ENCODE peak calls at places on chromosomes 5 and 9, in six cellular contexts. R is amniotic stem cell; P is non-pigmented ciliary epithelial cell; N is stimulated activated CD4-positive, alpha-beta T cell treated with anti-CD3 and anti-CD28 coated beads, Interleukin-1b, Interleukin-23, amount 100 ng/mL, for 1 hour; Y is mesothelial cell of epicardium; H is activated CD4-positive, CD25-positive, alpha-beta regulatory T cell. L is an unnamed sample.

GRCh38 chr9:2570615-2571479 is 50.7 kb upstream of the VLDLR start:
- DNase-seq in Y (no peak), R (no peak), H (no peak), N (no peak), P (peak), L (no peak)

GRCh38 chr5:149961186-149961685 is 678 bp downstream of the SLC26A2 start:
- DNase-seq in H (no peak), Y (no peak), N (no peak), R (no peak), P (no peak), L (no peak)

GRCh38 chr9:106143781-106144180 is 449.4 kb downstream of the TMEM38B start:
- DNase-seq in N (no peak), H (no peak), Y (no peak), P (no peak), R (no peak), L (no peak)

GRCh38 chr9:91395553-91396470 is 27.8 kb downstream of the NFIL3 start:
- DNase-seq in R (peak), N (no peak), H (no peak), P (peak), Y (no peak), L (no peak)

GRCh38 chr5:128216860-128217531 is 133.4 kb downstream of the SLC12A2 start:
- DNase-seq in N (no peak), H (no peak), Y (no peak), P (no peak), R (peak), L (no peak)

GRCh38 chr5:56637321-56637920 is 177.9 kb upstream of the MAP3K1 start:
- DNase-seq in R (no peak), P (no peak), Y (no peak), N (no peak), H (no peak), L (no peak)

GRCh38 chr9:133773889-133774655 is 35.9 kb upstream of the SARDH start:
- DNase-seq in H (no peak), P (no peak), Y (peak), R (no peak), N (no peak), L (no peak)

GRCh38 chr9:125550216-125550614 is 156.8 kb downstream of the MAPKAP1 start:
- DNase-seq in P (no peak), N (no peak), R (no peak), H (no peak), Y (no peak), L (no peak)

GRCh38 chr5:123438902-123439301 is 15.7 kb upstream of the CEP120 start:
- DNase-seq in R (no peak), H (no peak), Y (no peak), P (no peak), N (no peak), L (no peak)